ENCODE peak calls at places on chromosome 6, in four cellular contexts. M, U, F and C are unnamed samples.

GRCh38 chr6:165725201-165725600 is 62.2 kb upstream of the PDE10A start:
- DNase-seq in M (no peak), U (no peak), F (no peak), C (no peak)

GRCh38 chr6:21404577-21404976 is 189.0 kb upstream of the SOX4 start:
- DNase-seq in M (no peak), U (no peak), F (no peak), C (no peak)

GRCh38 chr6:38509713-38510112 is 130.0 kb downstream of the BTBD9 start:
- DNase-seq in M (peak; percentile 91), U (no peak), F (no peak), C (peak; percentile 82)

GRCh38 chr6:96659084-96659845 is 96.3 kb downstream of the FHL5 start:
- DNase-seq in M (no peak), U (no peak), F (no peak), C (no peak)

GRCh38 chr6:33093857-33094256 is 18.1 kb downstream of the HLA-DPB1 start:
- DNase-seq in M (no peak), U (no peak), F (no peak), C (no peak)

GRCh38 chr6:47047479-47048411 is 5.6 kb upstream of the ADGRF1 start:
- DNase-seq in M (peak; percentile 90), U (peak; percentile 76), F (no peak), C (peak; percentile 94)

GRCh38 chr6:5175195-5175594 is 85.6 kb downstream of the LYRM4 start:
- DNase-seq in M (no peak), U (no peak), F (no peak), C (no peak)

GRCh38 chr6:149190228-149190831 is 127.2 kb upstream of the TAB2 start:
- DNase-seq in M (peak; percentile 36), U (no peak), F (no peak), C (peak; percentile 66)

GRCh38 chr6:82712826-82713225 is 349.2 kb downstream of the TPBG start:
- DNase-seq in M (peak; percentile 33), U (no peak), F (no peak), C (no peak)

GRCh38 chr6:9896806-9897205 is 518.1 kb downstream of the TFAP2A start:
- DNase-seq in M (no peak), U (no peak), F (no peak), C (no peak)